ENCODE peak calls at places on chromosomes 11 and 22, in six cellular contexts. X is astrocyte, G is gastrocnemius medialis, N is tibial nerve, Z is HCT116, J is cardiac muscle cell. Y is an unnamed sample.
A peak's percentile ranks its signal among the peaks of the same experiment; 100 is the strongest.

GRCh38 chr11:126405906-126406305 is 50.4 kb downstream of the ST3GAL4 start:
- DNase-seq in X (no peak), G (no peak), N (no peak), Z (peak; percentile 42), J (no peak), Y (no peak)

GRCh38 chr11:18749681-18750319 is 23.8 kb upstream of the IGSF22 start:
- DNase-seq in X (peak; percentile 71), G (no peak), N (peak; percentile 17), Z (no peak), J (peak; percentile 11), Y (no peak)

GRCh38 chr11:72225411-72225951 is 914 bp downstream of the INPPL1 start:
- DNase-seq in X (no peak), G (no peak), N (no peak), Z (no peak), J (peak; percentile 22), Y (no peak)

GRCh38 chr11:22768281-22768680 is 61.3 kb downstream of the SVIP start:
- DNase-seq in X (no peak), G (no peak), N (no peak), Z (no peak), J (no peak), Y (no peak)

GRCh38 chr11:77217156-77217555 is 84.3 kb downstream of the GDPD4 start:
- DNase-seq in X (no peak), G (no peak), N (no peak), Z (no peak), J (no peak), Y (no peak)

GRCh38 chr22:43853328-43853931 is 8.9 kb downstream of the SULT4A1 start:
- DNase-seq in X (no peak), G (no peak), N (no peak), Z (no peak), J (no peak), Y (no peak)

GRCh38 chr22:23878219-23878618 is 16.0 kb upstream of the MIF start:
- DNase-seq in X (no peak), G (peak; percentile 50), N (no peak), Z (no peak), J (no peak), Y (no peak)

GRCh38 chr11:33017478-33017877 is 1.8 kb downstream of the DEPDC7 start:
- DNase-seq in X (no peak), G (no peak), N (no peak), Z (no peak), J (no peak), Y (no peak)

GRCh38 chr11:73965076-73965763 is 14.4 kb downstream of the DNAJB13 start:
- DNase-seq in X (no peak), G (no peak), N (no peak), Z (no peak), J (no peak), Y (no peak)

GRCh38 chr22:20636075-20636812 is 128.8 kb downstream of the MED15 start:
- DNase-seq in X (no peak), G (no peak), N (no peak), Z (no peak), J (no peak), Y (no peak)

GRCh38 chr11:1081601-1082311 is 7.1 kb downstream of the MUC2 start:
- DNase-seq in X (no peak), G (no peak), N (no peak), Z (no peak), J (no peak), Y (no peak)

GRCh38 chr11:14308114-14308896 is 50.7 kb downstream of the RRAS2 start:
- DNase-seq in X (peak; percentile 36), G (no peak), N (no peak), Z (peak; percentile 12), J (peak; percentile 60), Y (no peak)

GRCh38 chr11:859394-860131 is 16.9 kb downstream of the TSPAN4 start:
- DNase-seq in X (peak; percentile 62), G (no peak), N (peak; percentile 61), Z (no peak), J (peak; percentile 61), Y (no peak)

GRCh38 chr11:100830978-100831732 is 144.1 kb downstream of the ARHGAP42 start:
- DNase-seq in X (peak; percentile 68), G (peak; percentile 33), N (peak; percentile 67), Z (no peak), J (no peak), Y (no peak)

GRCh38 chr22:29470159-29470855 is 9.7 kb upstream of the NEFH start:
- DNase-seq in X (no peak), G (no peak), N (no peak), Z (peak; percentile 62), J (peak; percentile 72), Y (no peak)

DNA sequence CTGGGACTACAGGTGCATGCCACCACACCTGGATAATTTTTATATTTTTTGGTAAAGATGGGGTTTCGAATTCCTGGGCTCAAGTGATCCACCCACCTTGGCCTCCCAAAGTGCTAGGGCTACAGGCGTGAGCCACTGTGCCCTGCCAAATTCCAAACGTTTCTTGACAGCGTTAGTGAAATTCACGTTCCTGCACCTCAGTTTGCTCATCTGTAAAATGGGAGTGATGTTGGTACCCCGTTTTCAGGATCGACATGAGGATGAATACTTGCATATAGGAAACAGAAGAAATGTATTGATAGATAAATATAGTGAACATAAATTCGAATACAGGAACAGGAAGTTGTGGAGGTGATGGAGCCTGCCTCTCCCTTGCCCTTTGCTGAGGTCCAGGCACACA is 10.2 kb upstream of the LTO1 start:
- DNase-seq in X (no peak), G (no peak), N (no peak), Z (no peak), J (no peak), Y (no peak)
- H3K27ac ChIP-seq in X (no peak overlapping the region), G (no peak overlapping the region), N (no peak overlapping the region), Z (no peak overlapping the region), J (no peak overlapping the region), Y (no peak overlapping the region)

GRCh38 chr11:35083181-35084061 is 55.5 kb upstream of the CD44 start:
- DNase-seq in X (peak; percentile 99), G (no peak), N (peak; percentile 66), Z (peak; percentile 46), J (no peak), Y (peak; percentile 64)

GRCh38 chr11:35079581-35079980 is 59.4 kb upstream of the CD44 start:
- DNase-seq in X (no peak), G (no peak), N (no peak), Z (no peak), J (no peak), Y (no peak)

GRCh38 chr11:35084817-35085424 is 54.0 kb upstream of the CD44 start:
- DNase-seq in X (no peak), G (no peak), N (no peak), Z (no peak), J (no peak), Y (no peak)

GRCh38 chr11:35085766-35086165 is 53.2 kb upstream of the CD44 start:
- DNase-seq in X (no peak), G (no peak), N (no peak), Z (no peak), J (no peak), Y (no peak)

GRCh38 chr11:35082322-35083180 is 56.4 kb upstream of the CD44 start:
- DNase-seq in X (peak; percentile 88), G (peak; percentile 27), N (peak; percentile 42), Z (peak; percentile 81), J (peak; percentile 58), Y (no peak)
- H3K4me1 ChIP-seq in X (peaks cover 34% of the 10 kb centered on the region), G (peaks cover 18% of the 10 kb centered on the region), N (peaks cover 24% of the 10 kb centered on the region), Z (peaks cover 35% of the 10 kb centered on the region), J (no peaks in the 10 kb centered on the region), Y (peaks cover 59% of the 10 kb centered on the region)

DNA sequence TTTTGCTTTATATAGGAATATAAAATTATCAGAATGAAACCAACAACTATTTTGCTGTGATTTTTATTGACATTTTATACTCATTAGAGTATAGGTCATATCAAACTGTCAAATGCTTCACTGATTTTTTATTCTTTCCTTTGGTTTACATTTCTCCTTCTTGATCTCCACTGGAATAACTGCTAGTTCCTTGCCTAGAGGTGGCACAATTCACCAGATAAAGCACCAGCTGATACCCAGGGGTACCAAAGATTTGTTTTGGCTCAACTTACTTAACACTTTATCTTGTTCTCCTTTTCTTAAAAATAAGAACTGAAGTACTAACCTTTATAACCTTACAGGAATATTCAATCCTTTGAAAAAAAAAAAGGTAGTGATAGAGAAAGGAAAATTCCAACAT is 725.1 kb upstream of the CHORDC1 start:
- DNase-seq in X (no peak), G (no peak), N (no peak), Z (no peak), J (no peak), Y (no peak)
- TF ChIP-seq CTCF in X (no peak), G (no peak), N (no peak), Z (no peak), J (no peak), Y (no peak)

GRCh38 chr11:122037911-122038310 is 78.1 kb downstream of the BLID start:
- DNase-seq in X (no peak), G (no peak), N (no peak), Z (no peak), J (no peak), Y (no peak)
- H3K27ac ChIP-seq in X (peak overlapping the region; percentile 64), G (no peak overlapping the region), N (no peak overlapping the region), Z (no peak overlapping the region), J (no peak overlapping the region), Y (peak overlapping the region; percentile 60)

GRCh38 chr22:37065149-37065548 is 13.6 kb downstream of the KCTD17 start:
- DNase-seq in X (no peak), G (no peak), N (no peak), Z (no peak), J (no peak), Y (no peak)
- H3K4me1 ChIP-seq in X (no peaks in the 10 kb centered on the region), G (no peaks in the 10 kb centered on the region), N (no peaks in the 10 kb centered on the region), Z (peaks cover 4% of the 10 kb centered on the region), J (no peaks in the 10 kb centered on the region), Y (no peaks in the 10 kb centered on the region)

DNA sequence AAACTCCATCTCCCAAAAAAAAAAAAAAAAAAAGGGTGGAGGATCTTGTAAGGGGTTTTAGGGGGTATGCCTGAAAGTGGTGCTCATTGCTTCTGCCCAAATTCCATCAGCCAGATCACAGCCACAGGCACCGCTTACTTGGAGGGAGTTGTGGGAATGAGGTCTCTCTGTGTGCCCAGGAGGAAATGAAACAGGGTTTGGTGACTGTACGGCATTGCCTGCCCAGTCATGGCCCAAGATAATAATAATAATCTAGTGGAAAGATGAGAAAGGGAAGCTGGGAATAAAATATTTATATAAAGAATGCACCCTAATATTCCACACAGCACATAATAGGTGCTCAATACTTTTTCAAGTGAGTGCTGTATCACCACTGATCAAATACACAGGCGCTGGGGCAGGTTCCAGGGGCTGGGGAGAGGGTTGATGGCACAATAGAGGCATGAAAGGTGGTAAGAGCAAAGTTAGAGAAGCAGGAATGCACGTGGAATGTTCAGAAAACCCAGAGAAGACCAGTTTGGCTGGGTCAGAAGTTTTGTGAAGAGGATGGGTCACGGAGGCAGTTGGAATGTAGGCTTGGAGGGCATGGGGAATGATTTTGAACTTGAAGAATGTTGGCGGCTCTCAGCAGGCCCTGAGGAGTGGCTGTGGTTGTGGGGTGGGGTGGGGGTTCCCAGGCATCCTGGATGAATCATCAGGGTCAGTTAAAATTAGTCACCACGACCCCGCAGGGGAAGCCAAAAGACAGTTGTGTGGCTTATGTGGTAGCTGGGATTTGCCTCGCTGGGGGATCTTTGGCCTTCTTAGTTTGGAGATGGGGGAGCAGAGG is 12.5 kb upstream of the MB start:
- DNase-seq in X (peak; percentile 98), G (no peak), N (peak; percentile 78), Z (peak; percentile 87), J (peak; percentile 37), Y (peak; percentile 73)
- TF ChIP-seq CTCF in X (no peak), G (no peak), N (no peak), Z (no peak), J (no peak), Y (no peak)